ENCODE peak calls at places on chromosome 9, in nine cellular contexts. One of them, this sample, is unnamed.

GRCh38 chr9:14942037-14942436 is 31.8 kb upstream of the FREM1 start:
- DNase-seq in aorta: no peak
- DNase-seq in GM23248: peak
- DNase-seq in body of pancreas: no peak
- DNase-seq in HCT116: no peak
- DNase-seq in GM23338: no peak
- DNase-seq in foreskin fibroblast: no peak
- DNase-seq in testis: no peak
- DNase-seq in mucosa of descending colon: no peak
- DNase-seq in this sample: no peak

GRCh38 chr9:81108391-81108790 is 581.0 kb downstream of the TLE1 start:
- DNase-seq in GM23248: no peak
- DNase-seq in foreskin fibroblast: peak
- DNase-seq in testis: no peak
- DNase-seq in mucosa of descending colon: no peak
- DNase-seq in GM23338: no peak
- DNase-seq in HCT116: no peak
- DNase-seq in body of pancreas: no peak
- DNase-seq in aorta: no peak
- DNase-seq in this sample: no peak

GRCh38 chr9:137499858-137500661 is 40.9 kb upstream of the NSMF start:
- DNase-seq in testis: no peak
- DNase-seq in GM23248: no peak
- DNase-seq in body of pancreas: no peak
- DNase-seq in HCT116: no peak
- DNase-seq in GM23338: no peak
- DNase-seq in aorta: no peak
- DNase-seq in foreskin fibroblast: no peak
- DNase-seq in mucosa of descending colon: no peak
- DNase-seq in this sample: no peak

GRCh38 chr9:128419061-128419925 is 1.4 kb upstream of the CERCAM start:
- DNase-seq in HCT116: no peak
- DNase-seq in GM23248: peak
- DNase-seq in body of pancreas: no peak
- DNase-seq in testis: peak
- DNase-seq in foreskin fibroblast: peak
- DNase-seq in GM23338: no peak
- DNase-seq in aorta: no peak
- DNase-seq in mucosa of descending colon: no peak
- DNase-seq in this sample: peak

GRCh38 chr9:107020040-107020530 is 157.1 kb downstream of the ZNF462 start:
- DNase-seq in body of pancreas: peak
- DNase-seq in aorta: peak
- DNase-seq in mucosa of descending colon: no peak
- DNase-seq in HCT116: no peak
- DNase-seq in GM23248: peak
- DNase-seq in foreskin fibroblast: peak
- DNase-seq in testis: no peak
- DNase-seq in GM23338: peak
- DNase-seq in this sample: no peak

GRCh38 chr9:99353408-99353807 is 131.3 kb downstream of the SEC61B start:
- DNase-seq in GM23338: no peak
- DNase-seq in body of pancreas: peak
- DNase-seq in HCT116: no peak
- DNase-seq in foreskin fibroblast: peak
- DNase-seq in GM23248: peak
- DNase-seq in aorta: peak
- DNase-seq in testis: peak
- DNase-seq in mucosa of descending colon: no peak
- DNase-seq in this sample: peak

GRCh38 chr9:19939890-19940289 is 151.1 kb upstream of the SLC24A2 start:
- DNase-seq in body of pancreas: no peak
- DNase-seq in mucosa of descending colon: no peak
- DNase-seq in GM23248: no peak
- DNase-seq in HCT116: no peak
- DNase-seq in testis: no peak
- DNase-seq in aorta: no peak
- DNase-seq in foreskin fibroblast: no peak
- DNase-seq in GM23338: no peak
- DNase-seq in this sample: no peak

GRCh38 chr9:27359763-27360162 is 62.8 kb upstream of the EQTN start:
- DNase-seq in HCT116: no peak
- DNase-seq in aorta: no peak
- DNase-seq in body of pancreas: no peak
- DNase-seq in GM23338: no peak
- DNase-seq in mucosa of descending colon: no peak
- DNase-seq in foreskin fibroblast: no peak
- DNase-seq in testis: no peak
- DNase-seq in GM23248: no peak
- DNase-seq in this sample: no peak

GRCh38 chr9:69874301-69875060 is 53.9 kb downstream of the CFAP95 start:
- DNase-seq in aorta: no peak
- DNase-seq in GM23248: peak
- DNase-seq in testis: peak
- DNase-seq in body of pancreas: no peak
- DNase-seq in foreskin fibroblast: peak
- DNase-seq in mucosa of descending colon: no peak
- DNase-seq in HCT116: no peak
- DNase-seq in GM23338: peak
- DNase-seq in this sample: no peak

GRCh38 chr9:3330792-3331420 is 194.9 kb downstream of the RFX3 start:
- DNase-seq in foreskin fibroblast: peak
- DNase-seq in aorta: no peak
- DNase-seq in GM23338: no peak
- DNase-seq in body of pancreas: no peak
- DNase-seq in GM23248: peak
- DNase-seq in HCT116: no peak
- DNase-seq in testis: no peak
- DNase-seq in mucosa of descending colon: no peak
- DNase-seq in this sample: no peak

GRCh38 chr9:70064496-70064895 is 20.8 kb downstream of the MAMDC2 start:
- DNase-seq in body of pancreas: no peak
- DNase-seq in GM23248: no peak
- DNase-seq in testis: no peak
- DNase-seq in HCT116: no peak
- DNase-seq in mucosa of descending colon: no peak
- DNase-seq in foreskin fibroblast: no peak
- DNase-seq in aorta: no peak
- DNase-seq in GM23338: no peak
- DNase-seq in this sample: no peak

GRCh38 chr9:99184073-99184426 is 37.7 kb downstream of the ALG2 start:
- DNase-seq in testis: no peak
- DNase-seq in GM23338: no peak
- DNase-seq in body of pancreas: no peak
- DNase-seq in HCT116: no peak
- DNase-seq in foreskin fibroblast: no peak
- DNase-seq in GM23248: no peak
- DNase-seq in aorta: peak
- DNase-seq in mucosa of descending colon: peak
- DNase-seq in this sample: peak

GRCh38 chr9:127300886-127301447 is 36.4 kb downstream of the GARNL3 start:
- DNase-seq in foreskin fibroblast: no peak
- DNase-seq in aorta: no peak
- DNase-seq in GM23338: no peak
- DNase-seq in HCT116: no peak
- DNase-seq in mucosa of descending colon: no peak
- DNase-seq in testis: no peak
- DNase-seq in GM23248: no peak
- DNase-seq in body of pancreas: no peak
- DNase-seq in this sample: no peak

GRCh38 chr9:101037433-101037832 is 8.9 kb downstream of the PLPPR1 start:
- DNase-seq in foreskin fibroblast: no peak
- DNase-seq in testis: no peak
- DNase-seq in HCT116: no peak
- DNase-seq in GM23338: no peak
- DNase-seq in body of pancreas: no peak
- DNase-seq in aorta: no peak
- DNase-seq in mucosa of descending colon: no peak
- DNase-seq in GM23248: no peak
- DNase-seq in this sample: no peak

GRCh38 chr9:127479507-127480081 is 28.3 kb downstream of the LRSAM1 start:
- DNase-seq in foreskin fibroblast: no peak
- DNase-seq in mucosa of descending colon: no peak
- DNase-seq in GM23248: no peak
- DNase-seq in aorta: no peak
- DNase-seq in HCT116: no peak
- DNase-seq in GM23338: no peak
- DNase-seq in testis: no peak
- DNase-seq in body of pancreas: no peak
- DNase-seq in this sample: no peak

GRCh38 chr9:38079410-38080105 is 10.5 kb upstream of the SHB start:
- DNase-seq in GM23338: no peak
- DNase-seq in body of pancreas: peak
- DNase-seq in foreskin fibroblast: peak
- DNase-seq in aorta: peak
- DNase-seq in HCT116: no peak
- DNase-seq in testis: peak
- DNase-seq in GM23248: peak
- DNase-seq in mucosa of descending colon: no peak
- DNase-seq in this sample: peak

GRCh38 chr9:89885156-89885555 is 280.3 kb downstream of the GADD45G start:
- DNase-seq in foreskin fibroblast: no peak
- DNase-seq in GM23248: no peak
- DNase-seq in mucosa of descending colon: no peak
- DNase-seq in HCT116: no peak
- DNase-seq in testis: peak
- DNase-seq in body of pancreas: no peak
- DNase-seq in aorta: no peak
- DNase-seq in GM23338: no peak
- DNase-seq in this sample: no peak

DNA sequence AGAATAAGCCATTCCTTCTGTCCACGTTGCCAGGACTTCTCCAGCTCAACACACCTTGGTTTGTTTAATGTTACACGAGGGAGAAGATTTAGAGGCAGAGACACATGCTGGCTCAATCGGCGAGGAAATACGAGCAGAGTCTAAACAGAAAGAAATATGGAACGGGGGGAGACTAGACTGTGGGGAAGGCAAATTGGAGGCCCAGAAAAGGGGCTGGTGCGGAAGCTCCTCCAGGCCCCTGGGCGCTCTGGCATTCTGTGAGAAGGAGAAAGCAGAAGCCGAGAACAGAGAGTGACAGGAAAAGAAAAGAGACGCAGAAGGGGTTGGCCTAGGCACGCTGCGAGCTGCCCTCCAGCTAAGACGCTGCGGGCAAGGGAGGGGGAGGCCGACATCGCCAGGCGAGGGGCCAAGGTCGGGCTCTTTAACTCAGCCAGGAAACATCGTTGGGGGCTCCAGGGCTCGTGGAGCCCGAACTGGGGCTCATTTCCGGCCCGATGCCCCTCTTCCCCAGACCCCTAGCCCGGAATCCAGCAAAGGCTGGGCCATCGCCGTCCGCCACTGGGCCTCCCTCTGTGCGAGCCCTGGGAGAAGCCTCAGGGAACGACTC is 3.2 kb upstream of the PAX5 start:
- DNase-seq in mucosa of descending colon: no peak
- DNase-seq in GM23248: no peak
- DNase-seq in body of pancreas: no peak
- DNase-seq in aorta: no peak
- DNase-seq in testis: peak
- DNase-seq in HCT116: no peak
- DNase-seq in GM23338: peak
- DNase-seq in foreskin fibroblast: no peak
- DNase-seq in this sample: no peak
- H3K4me3 ChIP-seq in mucosa of descending colon: peak
- H3K4me3 ChIP-seq in GM23248: peak
- H3K4me3 ChIP-seq in body of pancreas: peak
- H3K4me3 ChIP-seq in aorta: peak
- H3K4me3 ChIP-seq in testis: peak
- H3K4me3 ChIP-seq in HCT116: no peak
- H3K4me3 ChIP-seq in GM23338: peak
- H3K4me3 ChIP-seq in foreskin fibroblast: peak
- H3K4me3 ChIP-seq in this sample: peak

DNA sequence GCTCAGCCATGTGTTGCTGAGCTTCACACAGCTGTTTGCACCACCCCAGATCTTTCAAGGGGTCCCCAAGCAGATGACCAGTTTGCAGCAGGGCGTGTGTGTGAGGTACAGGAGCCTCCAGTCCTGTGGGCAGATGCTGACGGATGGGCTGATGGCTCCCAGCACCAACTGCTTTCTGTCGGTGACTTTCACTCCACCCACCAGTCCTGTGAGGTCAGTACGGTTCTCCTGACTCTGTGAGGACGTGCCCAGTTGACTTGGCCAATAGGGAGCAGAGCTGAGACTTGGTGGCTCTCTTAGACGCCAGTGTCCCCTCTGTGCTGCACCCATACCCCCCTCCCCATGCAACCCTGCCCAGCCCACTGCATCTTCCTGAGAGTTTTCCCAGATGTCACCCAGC is 19.7 kb downstream of the COL5A1 start:
- DNase-seq in aorta: no peak
- DNase-seq in HCT116: no peak
- DNase-seq in GM23338: no peak
- DNase-seq in GM23248: peak
- DNase-seq in mucosa of descending colon: no peak
- DNase-seq in foreskin fibroblast: peak
- DNase-seq in testis: no peak
- DNase-seq in body of pancreas: no peak
- DNase-seq in this sample: no peak
- H3K4me3 ChIP-seq in aorta: no peak
- H3K4me3 ChIP-seq in HCT116: no peak
- H3K4me3 ChIP-seq in GM23338: no peak
- H3K4me3 ChIP-seq in GM23248: peak
- H3K4me3 ChIP-seq in mucosa of descending colon: no peak
- H3K4me3 ChIP-seq in foreskin fibroblast: no peak
- H3K4me3 ChIP-seq in testis: no peak
- H3K4me3 ChIP-seq in body of pancreas: no peak
- H3K4me3 ChIP-seq in this sample: no peak

DNA sequence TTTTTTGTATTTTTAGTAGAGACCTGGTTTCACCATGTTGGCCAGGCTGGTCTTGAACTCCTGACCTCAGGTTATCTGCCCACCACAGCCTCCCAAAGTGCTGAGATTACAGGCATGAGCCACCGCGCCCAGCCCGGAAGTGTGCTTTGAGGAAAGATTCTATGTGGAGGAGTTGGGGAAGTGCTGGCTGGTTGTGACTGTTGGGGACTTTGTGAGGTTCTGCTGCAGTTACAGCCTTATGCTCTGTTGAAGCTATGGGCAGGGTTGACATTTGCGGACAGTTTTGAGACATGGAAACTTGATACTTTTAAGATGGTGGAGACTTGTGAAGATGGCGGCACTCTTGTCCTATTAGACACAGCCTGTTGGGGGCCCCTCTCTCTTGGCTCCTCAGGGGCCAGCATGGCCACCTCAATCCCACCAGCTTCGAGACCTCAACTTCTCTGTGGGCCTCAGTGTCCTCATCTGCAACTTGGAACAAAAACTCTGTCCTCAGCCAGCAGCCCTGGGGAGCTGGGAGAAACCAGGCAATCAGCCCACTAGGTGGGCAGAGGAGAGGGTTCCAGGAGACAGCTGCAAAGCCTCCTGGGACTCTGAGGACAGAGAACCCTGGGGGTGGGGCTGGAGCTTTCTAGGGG is 24.9 kb downstream of the C9orf50 start:
- DNase-seq in GM23338: no peak
- DNase-seq in mucosa of descending colon: no peak
- DNase-seq in aorta: no peak
- DNase-seq in body of pancreas: no peak
- DNase-seq in testis: no peak
- DNase-seq in foreskin fibroblast: no peak
- DNase-seq in GM23248: no peak
- DNase-seq in HCT116: no peak
- DNase-seq in this sample: no peak
- H3K4me3 ChIP-seq in GM23338: peak
- H3K4me3 ChIP-seq in mucosa of descending colon: no peak
- H3K4me3 ChIP-seq in aorta: no peak
- H3K4me3 ChIP-seq in body of pancreas: no peak
- H3K4me3 ChIP-seq in testis: peak
- H3K4me3 ChIP-seq in foreskin fibroblast: no peak
- H3K4me3 ChIP-seq in GM23248: no peak
- H3K4me3 ChIP-seq in HCT116: peak
- H3K4me3 ChIP-seq in this sample: no peak

GRCh38 chr9:121509175-121509574 is 9.5 kb upstream of the GGTA1 start:
- DNase-seq in GM23248: no peak
- DNase-seq in GM23338: no peak
- DNase-seq in testis: no peak
- DNase-seq in mucosa of descending colon: no peak
- DNase-seq in foreskin fibroblast: no peak
- DNase-seq in body of pancreas: no peak
- DNase-seq in HCT116: no peak
- DNase-seq in aorta: no peak
- DNase-seq in this sample: no peak
- H3K4me3 ChIP-seq in GM23248: no peak
- H3K4me3 ChIP-seq in GM23338: no peak
- H3K4me3 ChIP-seq in testis: no peak
- H3K4me3 ChIP-seq in mucosa of descending colon: no peak
- H3K4me3 ChIP-seq in foreskin fibroblast: no peak
- H3K4me3 ChIP-seq in body of pancreas: no peak
- H3K4me3 ChIP-seq in HCT116: no peak
- H3K4me3 ChIP-seq in aorta: no peak
- H3K4me3 ChIP-seq in this sample: no peak

This sample was measured in adrenal gland.